ENCODE peak calls at places on chromosome 4, in nine cellular contexts. B is ovary, O is lower lobe of right lung, J is brain microvascular endothelial cell, U is mucosa of descending colon, C is right atrium auricular region, H is H9, S is bronchial epithelial cell, Z is AG04449. I is an unnamed sample.

GRCh38 chr4:113170818-113171468 is 121.5 kb downstream of the ANK2 start:
- DNase-seq in H (no peak), O (no peak), C (no peak), Z (no peak), U (no peak), B (no peak), S (no peak), J (no peak), I (no peak)

GRCh38 chr4:20681263-20681662 is 19.0 kb upstream of the PACRGL start:
- DNase-seq in B (no peak), H (no peak), U (no peak), S (no peak), C (no peak), J (no peak), Z (no peak), O (no peak), I (no peak)

GRCh38 chr4:169024762-169025161 is 14.7 kb upstream of the CBR4 start:
- DNase-seq in H (no peak), B (no peak), U (peak; percentile 55), J (peak; percentile 35), O (no peak), C (no peak), Z (no peak), S (peak; percentile 64), I (no peak)

GRCh38 chr4:141275834-141276233 is 55.1 kb downstream of the ZNF330 start:
- DNase-seq in C (no peak), J (peak; percentile 80), H (no peak), U (no peak), O (no peak), B (no peak), S (peak; percentile 33), Z (peak; percentile 66), I (no peak)

GRCh38 chr4:87220094-87220831 is at the start of gene KLHL8:
- DNase-seq in J (peak; percentile 77), S (peak; percentile 56), O (peak; percentile 90), H (peak; percentile 89), U (peak; percentile 86), B (peak; percentile 75), Z (no peak), C (peak; percentile 74), I (peak; percentile 72)

GRCh38 chr4:25913851-25914669 is at the start of gene SMIM20:
- DNase-seq in J (peak; percentile 77), U (peak; percentile 94), C (peak; percentile 91), H (peak; percentile 90), S (peak; percentile 65), Z (peak; percentile 23), B (peak; percentile 91), O (peak; percentile 93), I (peak; percentile 70)

GRCh38 chr4:173532725-173533511 is 2.9 kb upstream of the HAND2 start:
- DNase-seq in H (no peak), J (no peak), Z (no peak), S (no peak), O (no peak), B (no peak), U (no peak), C (no peak), I (no peak)

GRCh38 chr4:35503435-35503834 is 740.9 kb downstream of the ARAP2 start:
- DNase-seq in S (no peak), U (no peak), C (no peak), H (no peak), B (no peak), Z (no peak), O (no peak), J (no peak), I (no peak)

GRCh38 chr4:112075129-112075753 is 70.0 kb upstream of the FAM241A start:
- DNase-seq in Z (no peak), O (no peak), J (peak; percentile 83), U (peak; percentile 65), C (no peak), H (peak; percentile 45), B (no peak), S (peak; percentile 73), I (no peak)

GRCh38 chr4:115454228-115454627 is 340.8 kb upstream of the NDST4 start:
- DNase-seq in J (no peak), S (no peak), C (no peak), O (no peak), U (no peak), Z (no peak), B (no peak), H (no peak), I (no peak)
- TF ChIP-seq CTCF in J (no peak), S (no peak), C (no peak), O (no peak), U (no peak), Z (no peak), B (no peak), H (no peak), I (no peak)

DNA sequence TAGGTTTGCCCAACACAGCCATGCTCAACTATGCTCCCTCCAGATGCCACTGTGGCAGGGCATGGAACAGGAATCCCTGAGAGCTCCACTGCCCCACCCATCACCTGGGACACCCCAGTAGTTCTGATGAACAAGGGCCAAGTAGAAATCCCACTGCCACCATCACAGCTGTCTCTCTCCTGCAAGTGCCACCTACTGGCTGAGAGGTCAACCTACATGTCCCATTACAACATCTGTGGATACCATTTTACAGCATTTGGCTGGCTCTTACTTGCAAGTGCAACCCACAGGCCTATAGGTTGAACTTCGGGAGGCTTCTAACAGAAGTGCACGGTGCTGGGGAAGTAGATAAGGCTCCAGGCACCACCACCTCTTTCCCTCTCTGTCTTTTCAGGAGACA is 142.5 kb downstream of the CXXC4 start:
- DNase-seq in H (peak; percentile 54), U (no peak), Z (no peak), B (no peak), C (no peak), S (peak; percentile 3), O (no peak), J (no peak), I (no peak)
- TF ChIP-seq CTCF in H (peak; percentile 64), U (no peak), Z (no peak), B (no peak), C (no peak), S (peak; percentile 38), O (no peak), J (peak; percentile 15), I (no peak)

GRCh38 chr4:38184404-38184803 is 224.2 kb downstream of the PTTG2 start:
- DNase-seq in C (no peak), S (no peak), J (no peak), H (no peak), O (no peak), B (no peak), U (no peak), Z (no peak), I (no peak)
- TF ChIP-seq CTCF in C (no peak), S (peak; percentile 31), J (peak; percentile 57), H (peak; percentile 45), O (no peak), B (no peak), U (no peak), Z (no peak), I (no peak)

GRCh38 chr4:147110473-147110872 is 164.8 kb upstream of the TTC29 start:
- DNase-seq in Z (no peak), O (no peak), S (no peak), B (no peak), U (no peak), J (no peak), H (no peak), C (no peak), I (peak; percentile 23)

GRCh38 chr4:147108409-147108808 is 162.7 kb upstream of the TTC29 start:
- DNase-seq in U (no peak), Z (no peak), B (no peak), C (no peak), O (no peak), S (no peak), J (peak; percentile 49), H (no peak), I (no peak)

GRCh38 chr4:147109800-147110199 is 164.1 kb upstream of the TTC29 start:
- DNase-seq in B (no peak), H (no peak), C (no peak), J (no peak), U (no peak), S (no peak), O (no peak), Z (no peak), I (no peak)

DNA sequence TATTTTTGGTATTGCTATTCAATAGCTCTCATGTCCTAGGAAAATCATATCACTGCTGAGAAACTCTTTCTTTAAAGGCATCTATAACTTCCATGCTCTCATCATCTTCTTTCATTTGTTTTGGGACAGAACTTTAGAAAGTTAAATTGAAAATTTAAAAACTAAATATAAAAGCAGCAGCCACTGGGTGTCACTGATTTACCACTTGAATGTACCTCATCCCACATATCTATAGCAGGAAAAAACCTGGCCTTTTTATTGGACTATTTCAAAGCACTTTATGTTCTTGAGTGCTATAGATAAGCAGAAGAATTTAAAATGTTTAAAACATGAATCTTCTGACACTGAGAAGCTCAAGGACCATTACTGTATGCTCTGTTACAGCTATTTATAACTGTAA is 165.3 kb upstream of the TTC29 start:
- DNase-seq in C (no peak), B (no peak), S (peak; percentile 21), J (no peak), H (no peak), O (no peak), U (no peak), Z (no peak), I (no peak)
- TF ChIP-seq CTCF in C (peak; percentile 54), B (peak; percentile 39), S (no peak), J (no peak), H (peak; percentile 27), O (peak; percentile 19), U (no peak), Z (no peak), I (peak; percentile 22)

DNA sequence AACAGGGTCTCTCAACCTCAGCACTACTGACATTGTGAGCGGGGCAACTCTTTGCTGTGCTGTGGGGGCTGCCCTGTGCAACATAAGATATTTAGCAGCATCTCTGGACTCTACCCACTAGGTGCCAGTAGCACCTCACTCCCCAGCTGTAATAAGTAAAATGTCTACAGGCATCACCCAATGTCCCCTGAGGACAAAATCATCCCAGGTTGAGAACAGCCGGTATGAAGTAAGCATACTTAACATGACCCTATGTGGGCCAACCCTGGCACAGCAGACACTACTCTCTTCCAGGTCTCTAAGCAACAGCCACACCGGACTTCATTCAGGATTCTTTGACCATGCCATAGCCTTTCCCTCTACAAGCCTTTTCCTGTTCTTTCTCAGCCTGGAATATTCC is 10.5 kb upstream of the MGST2 start:
- DNase-seq in U (no peak), J (peak; percentile 31), Z (no peak), H (no peak), S (peak; percentile 71), O (no peak), C (no peak), B (no peak), I (no peak)
- TF ChIP-seq CTCF in U (no peak), J (peak; percentile 65), Z (peak; percentile 33), H (peak; percentile 39), S (peak; percentile 60), O (peak; percentile 44), C (peak; percentile 53), B (no peak), I (peak; percentile 40)

DNA sequence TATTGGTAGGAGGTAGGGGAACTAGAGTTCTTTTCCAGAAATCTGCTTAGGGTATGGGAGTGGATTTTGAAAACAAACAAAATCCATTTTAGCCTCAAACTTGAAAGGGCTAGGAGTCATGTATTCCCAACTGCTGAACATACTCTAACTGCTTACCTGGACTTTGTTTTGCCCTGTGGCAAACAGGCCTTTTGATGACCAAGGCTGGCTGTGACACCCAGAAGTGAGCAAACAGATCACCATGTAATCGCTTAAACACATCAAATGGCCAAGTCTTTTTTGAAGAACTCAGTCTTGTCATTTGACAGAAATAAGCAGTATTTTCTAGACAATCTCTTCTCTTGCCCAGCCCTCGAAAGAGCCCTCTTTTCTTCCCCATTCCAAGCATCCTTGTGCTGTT is 203.4 kb downstream of the KIT start:
- DNase-seq in O (no peak), C (no peak), U (no peak), H (no peak), J (no peak), Z (no peak), B (no peak), S (no peak), I (no peak)
- TF ChIP-seq CTCF in O (no peak), C (no peak), U (no peak), H (no peak), J (no peak), Z (no peak), B (no peak), S (no peak), I (no peak)